ENCODE peak calls at places on chromosomes 4 and X, in six cellular contexts. J, A, V, T, K and B are unnamed samples.
A peak's percentile ranks its signal among the peaks of the same experiment; 100 is the strongest.

GRCh38 chr4:7324651-7325121 is 110.0 kb downstream of the PSAPL1 start:
- DNase-seq in A (no peak), V (no peak), K (peak; percentile 5), J (no peak), T (peak; percentile 35), B (no peak)

GRCh38 chr4:123939621-123940020 is 543.0 kb downstream of the SPRY1 start:
- DNase-seq in T (no peak), J (peak; percentile 78), V (no peak), A (peak; percentile 74), K (no peak), B (no peak)

GRCh38 chr4:147754037-147754445 is 22.2 kb downstream of the ARHGAP10 start:
- DNase-seq in A (peak; percentile 81), T (no peak), V (no peak), K (no peak), J (peak; percentile 86), B (no peak)

GRCh38 chr4:128782875-128783614 is 26.5 kb upstream of the JADE1 start:
- DNase-seq in A (no peak), J (peak; percentile 93), V (no peak), T (no peak), K (peak; percentile 49), B (no peak)

GRCh38 chrX:96538104-96538725 is 146.4 kb upstream of the DIAPH2 start:
- DNase-seq in T (no peak), J (no peak), A (no peak), K (no peak), V (no peak), B (no peak)

GRCh38 chr4:16259531-16260246 is 33.4 kb upstream of the TAPT1 start:
- DNase-seq in T (no peak), J (peak; percentile 55), A (no peak), K (no peak), V (no peak), B (no peak)

GRCh38 chr4:15912961-15913630 is 25.4 kb downstream of the FGFBP1 start:
- DNase-seq in A (no peak), J (peak; percentile 11), T (no peak), V (no peak), K (no peak), B (no peak)

GRCh38 chr4:72319596-72319995 is 249.4 kb downstream of the ADAMTS3 start:
- DNase-seq in V (no peak), A (peak; percentile 45), J (peak; percentile 92), T (no peak), K (no peak), B (no peak)

GRCh38 chrX:69088171-69088938 is 76.9 kb downstream of the PJA1 start:
- DNase-seq in A (peak; percentile 42), T (no peak), V (peak; percentile 9), K (no peak), J (peak; percentile 20), B (no peak)

GRCh38 chrX:110665636-110666035 is 130.0 kb downstream of the CHRDL1 start:
- DNase-seq in V (no peak), K (peak; percentile 18), J (peak; percentile 58), A (peak; percentile 31), T (peak; percentile 67), B (peak; percentile 42)

GRCh38 chr4:23686169-23686903 is 203.5 kb downstream of the PPARGC1A start:
- DNase-seq in A (no peak), J (no peak), T (no peak), K (no peak), V (no peak), B (no peak)

GRCh38 chr4:40300371-40301162 is 34.6 kb upstream of the CHRNA9 start:
- DNase-seq in K (no peak), V (no peak), A (no peak), J (no peak), T (no peak), B (no peak)
- H3K4me1 ChIP-seq in K (no peaks in the 10 kb centered on the region), V (no peaks in the 10 kb centered on the region), A (peaks cover 10% of the 10 kb centered on the region), J (no peaks in the 10 kb centered on the region), T (no peaks in the 10 kb centered on the region), B (peaks cover 18% of the 10 kb centered on the region)

GRCh38 chr4:122766950-122767349 is 34.4 kb downstream of the BBS12 start:
- DNase-seq in J (no peak), A (no peak), T (no peak), V (no peak), K (no peak), B (no peak)
- H3K4me1 ChIP-seq in J (peaks cover 51% of the 10 kb centered on the region), A (peaks cover 26% of the 10 kb centered on the region), T (no peaks in the 10 kb centered on the region), V (no peaks in the 10 kb centered on the region), K (no peaks in the 10 kb centered on the region), B (peaks cover 14% of the 10 kb centered on the region)

DNA sequence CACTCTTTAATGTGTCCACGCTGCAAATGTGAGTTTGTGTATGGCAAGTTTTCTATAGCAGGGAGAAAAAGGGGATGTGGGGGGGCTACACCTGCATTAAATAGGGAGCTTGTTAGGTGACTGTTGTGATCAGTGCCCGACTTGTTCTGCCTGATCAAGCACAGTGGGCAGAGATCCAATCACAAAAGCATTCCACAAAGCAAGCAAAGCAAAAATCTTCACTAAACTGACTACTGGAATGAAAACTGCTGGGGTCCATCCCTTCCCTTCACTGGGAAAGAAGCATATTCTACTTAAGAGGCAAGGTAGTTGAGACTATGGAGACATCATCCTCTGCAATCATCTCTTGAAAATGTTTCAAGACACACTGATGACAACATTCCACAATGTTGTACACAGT is 5.2 kb downstream of the IRS4 start:
- DNase-seq in J (no peak), T (no peak), A (no peak), K (no peak), V (peak; percentile 52), B (no peak)
- H3K4me1 ChIP-seq in J (no peaks in the 10 kb centered on the region), T (no peaks in the 10 kb centered on the region), A (no peaks in the 10 kb centered on the region), K (no peaks in the 10 kb centered on the region), V (peaks cover 3% of the 10 kb centered on the region), B (no peaks in the 10 kb centered on the region)

DNA sequence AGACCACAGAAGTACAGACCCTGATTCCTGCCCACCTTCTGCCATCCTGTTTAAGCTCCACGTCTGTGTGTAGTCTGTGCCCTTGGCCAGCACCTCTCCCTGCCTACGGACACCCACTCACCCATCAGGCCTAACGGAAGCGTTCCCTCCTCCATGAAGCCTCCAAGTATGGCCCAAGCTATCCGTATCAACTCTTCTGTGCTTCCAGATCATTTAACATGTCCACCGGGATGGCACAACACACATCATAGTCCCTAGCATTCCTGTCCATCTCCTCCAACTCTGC is 11.7 kb downstream of the WDR1 start:
- DNase-seq in T (no peak), J (no peak), K (no peak), V (no peak), A (no peak), B (no peak)
- H3K4me1 ChIP-seq in T (no peaks in the 10 kb centered on the region), J (peaks cover 82% of the 10 kb centered on the region), K (peaks cover 99% of the 10 kb centered on the region), V (peaks cover 32% of the 10 kb centered on the region), A (peaks cover 78% of the 10 kb centered on the region), B (peaks cover 46% of the 10 kb centered on the region)